ENCODE peak calls at places on chromosomes 3 and 15, in six cellular contexts. G, I, C, B, S and D are unnamed samples.

GRCh38 chr3:104564045-104564643 is 802.6 kb upstream of the ALCAM start:
- DNase-seq in G (no peak), I (peak), C (no peak), B (peak), S (peak), D (no peak)

GRCh38 chr15:68149059-68149458 is 56.1 kb downstream of the CALML4 start:
- DNase-seq in G (no peak), I (no peak), C (no peak), B (no peak), S (no peak), D (no peak)

GRCh38 chr15:74794248-74794969 is 12.5 kb downstream of the CSK start:
- DNase-seq in G (no peak), I (no peak), C (no peak), B (no peak), S (no peak), D (no peak)

GRCh38 chr3:75001330-75001729 is 386.9 kb upstream of the CNTN3 start:
- DNase-seq in G (no peak), I (no peak), C (no peak), B (no peak), S (no peak), D (no peak)

GRCh38 chr3:78969483-78969882 is 798.3 kb downstream of the ROBO1 start:
- DNase-seq in G (no peak), I (no peak), C (no peak), B (no peak), S (no peak), D (peak)

GRCh38 chr3:133930341-133930933 is 34.8 kb upstream of the RAB6B start:
- DNase-seq in G (peak), I (no peak), C (no peak), B (no peak), S (peak), D (no peak)

GRCh38 chr3:189703865-189704264 is 72.7 kb downstream of the TP63 start:
- DNase-seq in G (no peak), I (no peak), C (no peak), B (no peak), S (no peak), D (no peak)

GRCh38 chr3:22106213-22106867 is 355.3 kb upstream of the ZNF385D start:
- DNase-seq in G (no peak), I (no peak), C (no peak), B (no peak), S (no peak), D (no peak)

GRCh38 chr3:179324270-179324754 is 1.5 kb downstream of the ZNF639 start:
- DNase-seq in G (no peak), I (no peak), C (no peak), B (no peak), S (no peak), D (no peak)

GRCh38 chr3:129278439-129278969 is at the start of gene HMCES:
- DNase-seq in G (peak), I (peak), C (peak), B (peak), S (peak), D (peak)

GRCh38 chr15:70562906-70563305 is 200.5 kb downstream of the UACA start:
- DNase-seq in G (no peak), I (no peak), C (no peak), B (no peak), S (no peak), D (no peak)

GRCh38 chr15:91424001-91424400 is 323.9 kb downstream of the SV2B start:
- DNase-seq in G (no peak), I (no peak), C (no peak), B (no peak), S (no peak), D (no peak)

GRCh38 chr15:91422704-91423254 is 322.7 kb downstream of the SV2B start:
- DNase-seq in G (no peak), I (no peak), C (no peak), B (peak), S (no peak), D (no peak)

GRCh38 chr15:91426412-91426811 is 326.4 kb downstream of the SV2B start:
- DNase-seq in G (no peak), I (no peak), C (no peak), B (no peak), S (no peak), D (no peak)

GRCh38 chr15:91420689-91421088 is 320.6 kb downstream of the SV2B start:
- DNase-seq in G (no peak), I (no peak), C (no peak), B (no peak), S (no peak), D (no peak)
- H3K27ac ChIP-seq in G (no peak), I (no peak), C (no peak), B (no peak), S (no peak), D (no peak)

GRCh38 chr15:31402511-31403056 is 75.9 kb downstream of the KLF13 start:
- DNase-seq in G (no peak), I (peak), C (peak), B (no peak), S (peak), D (no peak)
- TF ChIP-seq CTCF in G (no peak), I (no peak), C (no peak), B (no peak), S (no peak), D (no peak)

DNA sequence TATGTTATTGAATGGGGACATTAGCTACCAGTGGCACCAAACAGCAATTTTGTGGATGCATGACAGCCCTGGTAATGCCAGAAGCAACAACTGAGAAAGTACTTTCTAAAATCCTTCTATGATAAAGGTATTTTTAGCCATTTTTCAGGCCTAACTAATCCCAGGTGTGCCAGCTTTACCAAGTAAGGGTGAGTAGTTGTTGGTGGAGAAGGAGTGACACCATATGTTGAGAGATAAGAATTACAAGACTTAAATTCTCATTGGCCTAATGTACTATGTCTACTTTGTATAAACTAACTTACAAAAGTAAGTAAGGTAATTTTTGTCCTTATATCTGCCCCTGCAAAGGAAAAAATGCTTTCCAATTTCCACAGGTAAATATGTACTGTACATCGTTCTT is 4.1 kb upstream of the COX17 start:
- DNase-seq in G (no peak), I (no peak), C (no peak), B (no peak), S (no peak), D (no peak)
- H3K27ac ChIP-seq in G (no peak), I (no peak), C (no peak), B (no peak), S (no peak), D (no peak)

GRCh38 chr3:158791259-158791920 is 10.5 kb upstream of the MFSD1 start:
- DNase-seq in G (peak), I (no peak), C (no peak), B (no peak), S (no peak), D (no peak)
- TF ChIP-seq CTCF in G (peak), I (peak), C (peak), B (peak), S (peak), D (peak)

DNA sequence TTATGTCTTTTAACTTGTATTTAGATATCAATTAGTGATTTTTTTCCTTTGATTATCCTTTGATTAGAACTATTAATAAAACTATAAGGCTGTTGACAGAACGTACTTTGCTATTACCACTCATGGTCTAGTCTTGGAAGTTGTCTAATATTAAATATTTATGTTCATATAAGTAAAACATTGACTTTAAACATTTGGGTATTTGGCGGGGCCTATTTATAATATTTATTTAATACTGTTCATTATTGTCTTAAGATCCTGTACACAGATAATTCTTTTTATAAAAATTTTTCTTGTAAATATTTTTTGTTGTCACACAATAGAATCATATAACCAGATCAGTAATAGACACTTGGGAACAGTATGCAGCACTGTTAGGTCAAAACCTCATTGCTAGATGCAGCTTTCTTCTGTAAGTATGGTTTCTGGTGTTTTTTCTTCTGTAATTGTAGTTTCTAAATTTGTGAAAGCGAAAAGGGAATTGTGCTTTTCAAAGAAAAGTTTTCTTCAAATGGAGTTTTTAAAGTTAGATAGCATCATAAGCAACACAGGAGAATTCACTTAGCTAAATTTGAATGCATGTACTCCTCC is 93.4 kb downstream of the FNDC3B start:
- DNase-seq in G (no peak), I (no peak), C (no peak), B (no peak), S (no peak), D (no peak)
- H3K27ac ChIP-seq in G (no peak), I (no peak), C (no peak), B (no peak), S (no peak), D (no peak)

GRCh38 chr3:57436195-57436761 is 107.9 kb downstream of the DNAH12 start:
- DNase-seq in G (no peak), I (no peak), C (no peak), B (no peak), S (no peak), D (no peak)

GRCh38 chr3:57434041-57434440 is 110.1 kb downstream of the DNAH12 start:
- DNase-seq in G (no peak), I (no peak), C (no peak), B (no peak), S (peak), D (no peak)
- TF ChIP-seq CTCF in G (no peak), I (peak), C (no peak), B (peak), S (peak), D (no peak)

GRCh38 chr15:39808909-39809308 is 26.3 kb upstream of the FSIP1 start:
- DNase-seq in G (no peak), I (no peak), C (no peak), B (no peak), S (no peak), D (no peak)
- H3K27ac ChIP-seq in G (no peak), I (no peak), C (no peak), B (no peak), S (no peak), D (no peak)

DNA sequence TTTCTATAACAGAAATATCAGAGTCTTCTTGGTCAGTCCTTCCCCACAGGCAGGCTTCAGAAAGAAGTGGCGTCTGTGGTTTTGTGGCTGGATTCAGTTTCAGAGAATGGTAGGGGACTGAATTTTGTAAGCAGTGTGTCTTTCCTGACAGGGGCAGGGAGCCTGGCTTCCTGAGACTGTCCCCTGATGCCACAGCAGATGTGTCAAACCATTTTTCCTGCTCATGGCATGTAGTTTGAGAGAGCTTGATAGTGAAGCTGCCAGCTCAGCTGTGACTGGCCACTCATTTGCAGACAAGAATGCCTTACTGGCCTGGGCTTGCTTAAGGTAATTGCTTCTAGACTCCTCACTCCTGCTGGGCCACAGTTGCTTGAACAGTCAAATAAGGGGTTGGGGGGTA is 26.4 kb downstream of the LARS2 start:
- DNase-seq in G (no peak), I (no peak), C (no peak), B (no peak), S (no peak), D (no peak)
- TF ChIP-seq CTCF in G (no peak), I (no peak), C (no peak), B (no peak), S (no peak), D (no peak)

GRCh38 chr3:102354818-102355515 is 79.8 kb upstream of the ZPLD1 start:
- DNase-seq in G (no peak), I (no peak), C (no peak), B (no peak), S (no peak), D (no peak)
- H3K27ac ChIP-seq in G (no peak), I (no peak), C (no peak), B (no peak), S (no peak), D (no peak)

DNA sequence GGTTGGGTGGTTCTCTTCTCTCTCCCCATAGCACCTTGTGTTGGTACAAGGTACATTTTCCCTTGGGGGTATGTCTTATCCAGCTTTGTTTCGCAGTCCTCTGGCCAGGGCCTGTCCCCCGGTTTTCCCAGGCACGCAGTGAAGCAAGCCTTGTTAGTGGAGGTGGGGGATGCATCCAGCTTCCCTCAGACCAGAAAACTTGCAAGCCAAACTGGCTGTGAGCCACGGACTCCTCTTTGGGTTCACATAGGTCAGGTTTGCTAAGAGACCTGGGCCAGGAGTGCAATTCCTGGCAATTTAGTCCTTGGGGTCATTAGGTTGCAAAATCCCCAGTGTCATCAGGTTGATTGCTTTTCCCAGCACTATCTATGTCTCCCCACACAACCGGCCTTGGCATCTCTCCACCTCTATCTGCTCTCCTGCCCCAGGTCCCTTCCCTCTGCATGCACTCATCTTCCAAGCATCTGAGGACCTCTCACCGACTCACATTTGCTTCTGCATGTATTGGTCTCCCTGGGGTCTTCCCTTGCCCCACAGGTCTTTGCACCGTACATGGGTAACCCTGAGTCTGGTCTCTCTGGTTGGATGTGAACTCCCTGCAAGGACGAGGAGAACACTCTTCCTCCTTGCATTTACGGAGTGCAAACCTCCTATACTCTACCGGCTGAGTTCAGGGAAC is 34.2 kb downstream of the BCL2L10 start:
- DNase-seq in G (no peak), I (no peak), C (no peak), B (no peak), S (no peak), D (no peak)
- TF ChIP-seq CTCF in G (no peak), I (no peak), C (no peak), B (no peak), S (no peak), D (no peak)